ENCODE peak calls at places on chromosome 3, in nine cellular contexts. E is SW480; C is activated T-cell treated with anti-CD3 and anti-CD28 coated beads for 48 hours; D is left ventricle myocardium inferior; K is T-helper 9 cell; G is upper lobe of right lung; P is NCI-H345; J is skeletal muscle cell; N is activated naive CD8-positive, alpha-beta T cell treated with anti-CD3 and anti-CD28 coated beads, Interleukin-2, amount 50 U/mL, for 24 hours. Y is an unnamed sample.

GRCh38 chr3:21170964-21171363 is 580.0 kb downstream of the ZNF385D start:
- DNase-seq in K (no peak), E (no peak), J (no peak), P (no peak), G (no peak), D (no peak), N (no peak), C (no peak), Y (no peak)

GRCh38 chr3:36429986-36430485 is 49.7 kb downstream of the STAC start:
- DNase-seq in C (no peak), G (no peak), N (no peak), D (no peak), J (no peak), K (no peak), E (no peak), P (no peak), Y (no peak)

GRCh38 chr3:65539620-65540019 is 499.1 kb downstream of the MAGI1 start:
- DNase-seq in N (no peak), P (no peak), D (no peak), J (no peak), E (no peak), G (no peak), C (no peak), K (no peak), Y (no peak)

GRCh38 chr3:42871592-42872196 is 4.0 kb downstream of the CYP8B1 start:
- DNase-seq in J (no peak), D (no peak), C (no peak), G (no peak), K (no peak), P (no peak), E (no peak), N (no peak), Y (no peak)

GRCh38 chr3:174325834-174326705 is 533.1 kb upstream of the NAALADL2 start:
- DNase-seq in K (no peak), E (no peak), P (no peak), J (peak; percentile 51), C (no peak), N (no peak), D (no peak), G (no peak), Y (no peak)

GRCh38 chr3:49523756-49524747 is 30.2 kb upstream of the BSN start:
- DNase-seq in J (no peak), E (no peak), D (no peak), C (no peak), K (no peak), G (no peak), N (no peak), P (no peak), Y (no peak)

GRCh38 chr3:113286524-113286923 is 75.2 kb downstream of the BOC start:
- DNase-seq in E (no peak), C (no peak), G (no peak), K (no peak), D (no peak), N (no peak), J (no peak), P (no peak), Y (no peak)

GRCh38 chr3:68972358-68972979 is 40.1 kb upstream of the TAFA4 start:
- DNase-seq in J (peak; percentile 9), C (peak; percentile 27), D (peak; percentile 20), K (peak; percentile 1), N (peak; percentile 59), E (peak; percentile 62), P (peak; percentile 21), G (no peak), Y (peak; percentile 18)

GRCh38 chr3:108407858-108408257 is 102.5 kb downstream of the MYH15 start:
- DNase-seq in G (no peak), C (no peak), D (no peak), E (no peak), N (no peak), J (no peak), P (no peak), K (no peak), Y (no peak)

GRCh38 chr3:60102154-60102553 is 1052.3 kb upstream of the CFAP20DC start:
- DNase-seq in N (no peak), K (no peak), D (no peak), J (no peak), E (no peak), C (no peak), P (no peak), G (no peak), Y (no peak)

GRCh38 chr3:31906182-31906581 is 74.9 kb downstream of the OSBPL10 start:
- DNase-seq in J (no peak), N (no peak), G (no peak), C (no peak), D (no peak), K (no peak), P (no peak), E (no peak), Y (no peak)

GRCh38 chr3:99808163-99808794 is 9.4 kb upstream of the CMSS1 start:
- DNase-seq in N (peak; percentile 24), D (no peak), P (peak; percentile 39), G (no peak), E (peak; percentile 59), K (no peak), J (peak; percentile 52), C (no peak), Y (peak; percentile 38)

GRCh38 chr3:59611649-59612431 is 562.0 kb upstream of the CFAP20DC start:
- DNase-seq in K (no peak), G (no peak), P (no peak), E (peak; percentile 35), J (no peak), C (no peak), D (no peak), N (no peak), Y (no peak)

GRCh38 chr3:49903451-49904424 is at the start of gene MST1R:
- DNase-seq in D (peak; percentile 76), J (no peak), P (no peak), K (peak; percentile 75), E (peak; percentile 98), N (peak; percentile 90), G (peak; percentile 95), C (peak; percentile 88), Y (no peak)

GRCh38 chr3:71226565-71227281 is 356.8 kb downstream of the FOXP1 start:
- DNase-seq in D (peak; percentile 59), N (peak; percentile 87), P (no peak), J (no peak), G (no peak), E (peak; percentile 71), C (peak; percentile 87), K (peak; percentile 59), Y (no peak)

GRCh38 chr3:11272913-11273574 is 847 bp downstream of the ATG7 start:
- DNase-seq in C (no peak), J (no peak), K (no peak), P (no peak), N (no peak), E (no peak), G (no peak), D (no peak), Y (no peak)

GRCh38 chr3:164620423-164620822 is 457.9 kb downstream of the SI start:
- DNase-seq in C (no peak), E (no peak), P (no peak), G (no peak), J (no peak), K (no peak), D (no peak), N (no peak), Y (no peak)

GRCh38 chr3:51709004-51709420 is 2.1 kb downstream of the GRM2 start:
- DNase-seq in C (no peak), P (no peak), G (peak; percentile 62), N (no peak), D (no peak), E (no peak), K (no peak), J (no peak), Y (no peak)

GRCh38 chr3:73604491-73604890 is 20.2 kb downstream of the PDZRN3 start:
- DNase-seq in K (no peak), C (no peak), D (no peak), E (no peak), N (no peak), P (no peak), G (no peak), J (peak; percentile 75), Y (no peak)

GRCh38 chr3:170007031-170007663 is 30.6 kb upstream of the GPR160 start:
- DNase-seq in E (peak; percentile 8), N (peak; percentile 30), D (no peak), G (no peak), C (peak; percentile 17), K (peak; percentile 7), P (no peak), J (peak; percentile 69), Y (peak; percentile 36)

GRCh38 chr3:169633789-169634188 is 29.7 kb downstream of the MECOM start:
- DNase-seq in C (no peak), K (no peak), J (no peak), N (no peak), P (no peak), E (no peak), D (no peak), G (no peak), Y (no peak)

GRCh38 chr3:122030381-122031122 is 8.5 kb upstream of the ILDR1 start:
- DNase-seq in N (peak; percentile 13), C (no peak), P (no peak), K (no peak), J (no peak), E (peak; percentile 17), D (no peak), G (no peak), Y (no peak)

GRCh38 chr3:52061116-52061910 is 4.9 kb upstream of the DUSP7 start:
- DNase-seq in J (no peak), P (no peak), N (no peak), C (no peak), E (no peak), G (no peak), K (no peak), D (no peak), Y (no peak)

GRCh38 chr3:127676921-127677351 is 4.2 kb downstream of the ABTB1 start:
- DNase-seq in K (no peak), G (peak; percentile 59), C (no peak), E (no peak), D (peak; percentile 13), N (no peak), J (no peak), P (no peak), Y (no peak)

GRCh38 chr3:115245437-115245836 is 98.3 kb upstream of the ZBTB20 start:
- DNase-seq in C (no peak), P (no peak), J (peak; percentile 91), K (no peak), G (no peak), D (no peak), E (no peak), N (no peak), Y (peak; percentile 86)

GRCh38 chr3:90080988-90081387 is 973.6 kb downstream of the EPHA3 start:
- DNase-seq in K (no peak), G (no peak), C (no peak), N (no peak), J (no peak), D (no peak), E (peak; percentile 96), P (no peak), Y (no peak)

GRCh38 chr3:73453676-73454075 is 171.1 kb downstream of the PDZRN3 start:
- DNase-seq in D (no peak), K (no peak), P (no peak), N (no peak), E (no peak), C (no peak), G (no peak), J (peak; percentile 37), Y (no peak)

GRCh38 chr3:105800320-105800719 is 68.5 kb downstream of the CBLB start:
- DNase-seq in D (no peak), G (no peak), J (no peak), K (no peak), N (no peak), E (no peak), P (no peak), C (no peak), Y (no peak)

GRCh38 chr3:107994181-107994580 is 96.7 kb downstream of the CD47 start:
- DNase-seq in E (no peak), J (no peak), K (no peak), N (no peak), D (no peak), G (no peak), C (no peak), P (no peak), Y (no peak)

GRCh38 chr3:137764001-137764433 is at the start of gene SOX14:
- DNase-seq in E (peak; percentile 96), C (no peak), J (no peak), D (no peak), K (no peak), G (peak; percentile 85), N (no peak), P (peak; percentile 59), Y (no peak)

GRCh38 chr3:87298111-87298718 is 21.8 kb upstream of the POU1F1 start:
- DNase-seq in D (no peak), E (peak; percentile 62), C (no peak), N (no peak), G (no peak), K (no peak), J (no peak), P (peak; percentile 27), Y (peak; percentile 28)